ENCODE peak calls at places on chromosome 17, in four cellular contexts. O, U, C and T are unnamed samples.

GRCh38 chr17:17196776-17197175 is 9.4 kb downstream of the PLD6 start:
- DNase-seq in U (peak), C (no peak), O (no peak), T (no peak)

GRCh38 chr17:31329221-31329620 is 7.8 kb upstream of the EVI2A start:
- DNase-seq in O (no peak), U (peak), C (no peak), T (no peak)

GRCh38 chr17:17682293-17682736 is 1.1 kb downstream of the RAI1 start:
- DNase-seq in O (peak), U (no peak), C (no peak), T (peak)

GRCh38 chr17:41654134-41654907 is 29.9 kb upstream of the KRT17 start:
- DNase-seq in U (peak), O (no peak), C (no peak), T (no peak)

GRCh38 chr17:5793157-5793556 is 208.8 kb upstream of the NLRP1 start:
- DNase-seq in U (no peak), C (no peak), O (no peak), T (no peak)

GRCh38 chr17:27363322-27363721 is 69.4 kb downstream of the WSB1 start:
- DNase-seq in U (no peak), C (no peak), O (no peak), T (no peak)

GRCh38 chr17:75785016-75785769 is 587 bp downstream of the UNK start:
- DNase-seq in C (peak), U (peak), O (peak), T (peak)

GRCh38 chr17:83133302-83134121 is 54.1 kb downstream of the METRNL start:
- DNase-seq in O (no peak), U (peak), C (no peak), T (no peak)

GRCh38 chr17:39668141-39668924 is at the start of gene PNMT:
- DNase-seq in C (no peak), U (no peak), O (peak), T (peak)